ENCODE peak calls at places on chromosomes 4 and X, in four cellular contexts. G is RWPE1, X is posterior cingulate gyrus, E is SK-N-DZ. L is an unnamed sample.

GRCh38 chr4:74751247-74751646 is 43.1 kb downstream of the BTC start:
- DNase-seq in G (no peak), E (no peak), X (no peak), L (no peak)

GRCh38 chr4:119099227-119099910 is 36.3 kb upstream of the MYOZ2 start:
- DNase-seq in G (no peak), X (no peak), E (no peak), L (no peak)

GRCh38 chr4:149166886-149167285 is 648.8 kb downstream of the IQCM start:
- DNase-seq in E (no peak), X (no peak), G (no peak), L (no peak)

GRCh38 chr4:73345399-73345975 is 58.6 kb upstream of the ALB start:
- DNase-seq in G (no peak), X (no peak), E (no peak), L (no peak)

GRCh38 chr4:1019320-1019719 is 7.9 kb downstream of the FGFRL1 start:
- DNase-seq in E (no peak), G (no peak), X (no peak), L (no peak)

GRCh38 chr4:7756561-7757355 is 182.9 kb downstream of the AFAP1 start:
- DNase-seq in X (no peak), G (no peak), E (no peak), L (no peak)

GRCh38 chrX:109049903-109050302 is 313.5 kb upstream of the IRS4 start:
- DNase-seq in G (no peak), X (no peak), E (no peak), L (no peak)

GRCh38 chr4:106032851-106033286 is 137.6 kb downstream of the NPNT start:
- DNase-seq in E (no peak), X (no peak), G (no peak), L (no peak)

GRCh38 chrX:47530054-47530453 is 31.0 kb upstream of the ARAF start:
- DNase-seq in X (no peak), E (no peak), G (no peak), L (no peak)

GRCh38 chrX:103756736-103757135 is 19.9 kb upstream of the PLP1 start:
- DNase-seq in G (no peak), E (no peak), X (no peak), L (no peak)

GRCh38 chr4:130545171-130545570 is 1449.2 kb downstream of the C4orf33 start:
- DNase-seq in G (no peak), X (no peak), E (no peak), L (no peak)

GRCh38 chr4:37463457-37463856 is 218.9 kb downstream of the NWD2 start:
- DNase-seq in G (no peak), X (no peak), E (no peak), L (no peak)

GRCh38 chrX:418927-419729 is 32.4 kb upstream of the PPP2R3B start:
- DNase-seq in G (no peak), X (no peak), E (no peak), L (no peak)

GRCh38 chrX:150594584-150594983 is 26.2 kb downstream of the MTM1 start:
- DNase-seq in G (no peak), X (no peak), E (no peak), L (no peak)

GRCh38 chrX:130906776-130907175 is 3.8 kb upstream of the ENOX2 start:
- DNase-seq in G (no peak), E (no peak), X (no peak), L (no peak)

GRCh38 chrX:40094041-40094899 is 3.5 kb downstream of the BCOR start:
- DNase-seq in X (no peak), G (no peak), E (peak), L (no peak)

GRCh38 chr4:81405900-81406401 is 65.8 kb downstream of the RASGEF1B start:
- DNase-seq in X (no peak), E (peak), G (peak), L (peak)

GRCh38 chrX:129540068-129540653 is at the start of gene OCRL:
- DNase-seq in E (peak), G (peak), X (peak), L (peak)